ENCODE peak calls at places on chromosome 16, in nine cellular contexts. A, Q, L, S, V, J, R, X and N are unnamed samples.

GRCh38 chr16:87459027-87459426 is 33.8 kb downstream of the ZCCHC14 start:
- DNase-seq in A (no peak), Q (no peak), L (no peak), S (no peak), V (no peak), J (no peak), R (no peak), X (no peak), N (no peak)

GRCh38 chr16:57937861-57938260 is 33.1 kb downstream of the CNGB1 start:
- DNase-seq in A (no peak), Q (no peak), L (no peak), S (no peak), V (no peak), J (no peak), R (no peak), X (no peak), N (no peak)

GRCh38 chr16:81035975-81036750 is 521 bp downstream of the ATMIN start:
- DNase-seq in A (peak), Q (peak), L (peak), S (peak), V (peak), J (peak), R (no peak), X (no peak), N (peak)

GRCh38 chr16:12881771-12882170 is 19.6 kb upstream of the SHISA9 start:
- DNase-seq in A (no peak), Q (no peak), L (no peak), S (no peak), V (no peak), J (no peak), R (no peak), X (no peak), N (no peak)

GRCh38 chr16:65547799-65548446 is 426.1 kb upstream of the CDH11 start:
- DNase-seq in A (no peak), Q (no peak), L (peak), S (no peak), V (no peak), J (no peak), R (no peak), X (no peak), N (no peak)

GRCh38 chr16:49502136-49502881 is 128.7 kb downstream of the C16orf78 start:
- DNase-seq in A (no peak), Q (no peak), L (no peak), S (no peak), V (no peak), J (no peak), R (no peak), X (no peak), N (peak)

GRCh38 chr16:80804061-80804450 is 342 bp downstream of the CDYL2 start:
- DNase-seq in A (no peak), Q (peak), L (no peak), S (no peak), V (peak), J (peak), R (no peak), X (no peak), N (peak)

GRCh38 chr16:15946257-15947044 is 3.0 kb upstream of the ABCC1 start:
- DNase-seq in A (peak), Q (no peak), L (no peak), S (no peak), V (peak), J (no peak), R (no peak), X (no peak), N (no peak)

GRCh38 chr16:58249388-58249779 is 45.4 kb downstream of the PRSS54 start:
- DNase-seq in A (no peak), Q (no peak), L (no peak), S (no peak), V (no peak), J (no peak), R (no peak), X (no peak), N (no peak)

GRCh38 chr16:64808474-64808873 is 313.4 kb downstream of the CDH11 start:
- DNase-seq in A (no peak), Q (no peak), L (no peak), S (no peak), V (no peak), J (no peak), R (no peak), X (no peak), N (no peak)

GRCh38 chr16:70484867-70485266 is 30.5 kb downstream of the FCSK start:
- DNase-seq in A (no peak), Q (no peak), L (no peak), S (no peak), V (no peak), J (no peak), R (no peak), X (no peak), N (no peak)

GRCh38 chr16:70481929-70482536 is 27.6 kb downstream of the FCSK start:
- DNase-seq in A (no peak), Q (no peak), L (no peak), S (no peak), V (no peak), J (no peak), R (no peak), X (no peak), N (no peak)

GRCh38 chr16:70480127-70481105 is 26.0 kb downstream of the FCSK start:
- DNase-seq in A (no peak), Q (no peak), L (no peak), S (no peak), V (no peak), J (no peak), R (no peak), X (no peak), N (no peak)

GRCh38 chr16:70483426-70483825 is 29.0 kb downstream of the FCSK start:
- DNase-seq in A (no peak), Q (no peak), L (no peak), S (no peak), V (no peak), J (no peak), R (no peak), X (peak), N (no peak)

GRCh38 chr16:70482624-70483023 is 28.2 kb downstream of the FCSK start:
- DNase-seq in A (no peak), Q (no peak), L (no peak), S (no peak), V (no peak), J (no peak), R (no peak), X (no peak), N (no peak)
- TF ChIP-seq MAX in A (no peak), Q (no peak), L (no peak), S (no peak), V (no peak), J (no peak), R (no peak), X (no peak), N (no peak)

GRCh38 chr16:48317614-48318013 is 67.6 kb downstream of the SIAH1 start:
- DNase-seq in A (no peak), Q (no peak), L (no peak), S (peak), V (peak), J (no peak), R (peak), X (no peak), N (peak)
- TF ChIP-seq MAX in A (no peak), Q (no peak), L (no peak), S (no peak), V (no peak), J (no peak), R (no peak), X (no peak), N (no peak)

GRCh38 chr16:78697426-78697825 is 598.0 kb downstream of the WWOX start:
- DNase-seq in A (no peak), Q (no peak), L (no peak), S (no peak), V (no peak), J (no peak), R (no peak), X (no peak), N (no peak)
- TF ChIP-seq MAX in A (no peak), Q (no peak), L (no peak), S (no peak), V (no peak), J (no peak), R (no peak), X (no peak), N (no peak)

GRCh38 chr16:180921-181667 is 835 bp downstream of the HBQ1 start:
- DNase-seq in A (peak), Q (peak), L (peak), S (peak), V (peak), J (peak), R (peak), X (peak), N (peak)

GRCh38 chr16:185213-185612 is 5.0 kb downstream of the HBQ1 start:
- DNase-seq in A (no peak), Q (no peak), L (no peak), S (no peak), V (no peak), J (no peak), R (no peak), X (no peak), N (no peak)

GRCh38 chr16:185691-186090 is 5.4 kb downstream of the HBQ1 start:
- DNase-seq in A (no peak), Q (no peak), L (no peak), S (no peak), V (no peak), J (no peak), R (no peak), X (no peak), N (no peak)

GRCh38 chr16:181668-182021 is 1.4 kb downstream of the HBQ1 start:
- DNase-seq in A (no peak), Q (no peak), L (peak), S (no peak), V (no peak), J (no peak), R (no peak), X (no peak), N (no peak)

GRCh38 chr16:183005-183404 is 2.7 kb downstream of the HBQ1 start:
- DNase-seq in A (no peak), Q (no peak), L (no peak), S (no peak), V (no peak), J (no peak), R (no peak), X (no peak), N (no peak)
- TF ChIP-seq MAX in A (no peak), Q (no peak), L (no peak), S (no peak), V (no peak), J (no peak), R (no peak), X (no peak), N (no peak)

GRCh38 chr16:73145166-73145565 is 97.2 kb upstream of the ZFHX3 start:
- DNase-seq in A (no peak), Q (peak), L (no peak), S (no peak), V (no peak), J (peak), R (no peak), X (no peak), N (no peak)
- TF ChIP-seq MAX in A (no peak), Q (no peak), L (no peak), S (no peak), V (no peak), J (no peak), R (no peak), X (no peak), N (no peak)

GRCh38 chr16:52528393-52529080 is 18.4 kb downstream of the TOX3 start:
- DNase-seq in A (no peak), Q (no peak), L (no peak), S (no peak), V (no peak), J (no peak), R (no peak), X (no peak), N (no peak)
- TF ChIP-seq MAX in A (no peak), Q (no peak), L (no peak), S (no peak), V (no peak), J (no peak), R (no peak), X (no peak), N (no peak)

GRCh38 chr16:28845173-28846079 is 722 bp downstream of the TUFM start:
- DNase-seq in A (peak), Q (peak), L (peak), S (peak), V (peak), J (no peak), R (peak), X (no peak), N (peak)
- TF ChIP-seq MAX in A (peak), Q (no peak), L (no peak), S (peak), V (no peak), J (no peak), R (no peak), X (no peak), N (peak)

GRCh38 chr16:72992142-72992601 is 55.8 kb downstream of the ZFHX3 start:
- DNase-seq in A (no peak), Q (peak), L (peak), S (no peak), V (no peak), J (peak), R (no peak), X (no peak), N (peak)
- TF ChIP-seq MAX in A (no peak), Q (no peak), L (no peak), S (no peak), V (no peak), J (no peak), R (no peak), X (no peak), N (no peak)

DNA sequence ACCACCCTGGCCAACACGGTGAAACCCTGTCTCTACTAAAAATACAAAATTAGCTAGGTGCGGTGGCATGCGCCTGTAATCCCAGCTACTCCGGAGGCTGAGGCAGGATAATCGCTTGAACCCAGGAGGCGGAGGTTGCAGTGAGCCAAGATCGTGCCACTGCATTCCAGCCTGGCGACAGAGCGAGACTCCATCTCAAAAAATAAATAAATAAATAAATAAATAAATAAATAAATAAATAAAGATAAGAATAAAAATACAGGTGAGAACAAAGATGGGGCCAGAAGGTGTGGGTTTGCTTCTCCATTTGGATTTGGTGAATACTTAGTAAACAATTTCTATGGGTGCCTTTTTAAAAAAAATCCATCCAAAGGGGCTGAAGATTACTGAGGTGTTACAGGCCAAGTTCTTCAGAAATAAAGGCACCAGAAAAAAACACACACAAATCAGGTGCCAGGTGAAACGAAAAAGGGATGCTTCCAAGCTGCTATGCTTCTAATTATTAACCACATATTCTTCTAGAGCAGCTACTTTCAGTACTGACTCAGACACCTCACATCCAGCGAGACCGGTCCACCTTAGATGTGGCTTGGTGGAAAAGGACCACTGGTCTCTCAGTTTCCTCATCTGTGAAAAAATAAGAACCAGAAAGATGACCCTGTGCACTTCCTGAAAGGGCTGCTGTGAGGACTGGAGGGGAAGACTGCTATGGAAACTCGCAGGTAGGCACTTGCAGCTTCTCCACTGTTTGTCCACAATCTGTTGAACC is 9.2 kb downstream of the GLYR1 start:
- DNase-seq in A (no peak), Q (no peak), L (no peak), S (no peak), V (no peak), J (no peak), R (no peak), X (no peak), N (no peak)
- TF ChIP-seq MAX in A (no peak), Q (no peak), L (no peak), S (no peak), V (no peak), J (no peak), R (no peak), X (no peak), N (no peak)